ENCODE peak calls at places on chromosomes 16 and 17, in five cellular contexts. A, Q, E, I and J are unnamed samples.

GRCh38 chr16:1300664-1301476 is 8.6 kb upstream of the UBE2I start:
- DNase-seq in Q (peak; percentile 83), I (peak; percentile 62), A (peak; percentile 79), E (peak; percentile 63), J (peak; percentile 87)

GRCh38 chr16:9447195-9447551 is 355.7 kb downstream of the HAPSTR1 start:
- DNase-seq in I (no peak), E (no peak), Q (no peak), A (no peak), J (no peak)

GRCh38 chr17:32970281-32970680 is 21.4 kb upstream of the SPACA3 start:
- DNase-seq in A (no peak), I (peak; percentile 9), E (no peak), Q (no peak), J (no peak)

GRCh38 chr17:70447588-70447987 is 278.3 kb downstream of the KCNJ2 start:
- DNase-seq in E (no peak), A (no peak), I (no peak), Q (no peak), J (no peak)

GRCh38 chr17:31448467-31449077 is 57.1 kb downstream of the RAB11FIP4 start:
- DNase-seq in I (peak; percentile 67), A (no peak), Q (no peak), E (no peak), J (no peak)

GRCh38 chr16:50490828-50491227 is 57.4 kb upstream of the NKD1 start:
- DNase-seq in Q (no peak), A (no peak), I (no peak), E (no peak), J (no peak)

GRCh38 chr16:49912688-49913087 is 56.8 kb upstream of the ZNF423 start:
- DNase-seq in A (no peak), Q (no peak), E (no peak), I (no peak), J (no peak)

GRCh38 chr17:21296097-21297025 is 11.8 kb downstream of the MAP2K3 start:
- DNase-seq in I (no peak), Q (no peak), E (no peak), A (no peak), J (no peak)

GRCh38 chr17:80313160-80313829 is 52.6 kb downstream of the RNF213 start:
- DNase-seq in Q (no peak), E (no peak), A (no peak), I (no peak), J (no peak)